ENCODE peak calls at places on chromosomes 4 and X, in six cellular contexts. Q is esophagus squamous epithelium, B is heart left ventricle, C is pancreas, M is GM12864, W is HFF-Myc. I is an unnamed sample.

GRCh38 chr4:99483636-99484035 is 27.2 kb upstream of the C4orf17 start:
- DNase-seq in M (no peak), C (no peak), W (no peak), Q (no peak), B (no peak), I (no peak)

GRCh38 chr4:25827897-25828296 is 34.9 kb downstream of the SEL1L3 start:
- DNase-seq in Q (no peak), W (no peak), M (no peak), B (no peak), C (no peak), I (no peak)

GRCh38 chrX:21638311-21638710 is 19.8 kb downstream of the KLHL34 start:
- DNase-seq in Q (no peak), C (no peak), B (no peak), W (no peak), M (no peak), I (no peak)

GRCh38 chr4:42655248-42655647 is 1.7 kb downstream of the ATP8A1 start:
- DNase-seq in C (no peak), M (no peak), Q (no peak), W (no peak), B (no peak), I (no peak)

GRCh38 chr4:8555716-8556115 is 24.5 kb upstream of the GPR78 start:
- DNase-seq in Q (no peak), B (no peak), C (no peak), W (no peak), M (no peak), I (no peak)

GRCh38 chrX:114465689-114466088 is 118.2 kb upstream of the HTR2C start:
- DNase-seq in C (no peak), B (no peak), Q (no peak), M (no peak), W (no peak), I (no peak)

GRCh38 chrX:130523460-130524394 is 121.9 kb downstream of the RBMX2 start:
- DNase-seq in M (no peak), C (no peak), B (peak; percentile 36), W (no peak), Q (no peak), I (no peak)

GRCh38 chrX:135572436-135572835 is 52.0 kb downstream of the INTS6L start:
- DNase-seq in W (no peak), B (no peak), C (no peak), M (no peak), Q (no peak), I (no peak)

GRCh38 chr4:55071951-55072350 is 53.4 kb downstream of the KDR start:
- DNase-seq in W (no peak), Q (no peak), M (no peak), B (no peak), C (no peak), I (no peak)

GRCh38 chrX:127726227-127726626 is 326.0 kb downstream of the ACTRT1 start:
- DNase-seq in W (no peak), B (no peak), C (no peak), Q (no peak), M (no peak), I (no peak)

GRCh38 chr4:91598696-91599095 is 705.1 kb upstream of the GRID2 start:
- DNase-seq in Q (no peak), M (no peak), C (no peak), B (no peak), W (no peak), I (no peak)

GRCh38 chr4:39976945-39977488 is 694 bp downstream of the PDS5A start:
- DNase-seq in C (peak; percentile 46), B (no peak), W (no peak), M (no peak), Q (no peak), I (peak; percentile 48)

GRCh38 chrX:131830400-131831184 is 192.5 kb upstream of the STK26 start:
- DNase-seq in B (peak; percentile 78), Q (no peak), C (peak; percentile 88), W (no peak), M (no peak), I (peak; percentile 21)

GRCh38 chr4:156970501-156971167 is 965 bp downstream of the PDGFC start:
- DNase-seq in Q (peak; percentile 1), B (peak; percentile 73), C (peak; percentile 59), W (no peak), M (no peak), I (no peak)

GRCh38 chr4:112531146-112531545 is 15.2 kb upstream of the NEUROG2 start:
- DNase-seq in M (no peak), C (no peak), B (no peak), Q (no peak), W (no peak), I (no peak)

GRCh38 chrX:63889001-63889400 is 104.0 kb upstream of the ARHGEF9 start:
- DNase-seq in M (no peak), Q (no peak), C (no peak), B (no peak), W (no peak), I (no peak)

GRCh38 chr4:147465461-147465860 is 15.4 kb upstream of the EDNRA start:
- DNase-seq in W (no peak), Q (no peak), M (no peak), C (no peak), B (no peak), I (no peak)

GRCh38 chr4:72568959-72569718 is at the start of gene ADAMTS3:
- DNase-seq in B (peak; percentile 49), W (no peak), Q (no peak), M (no peak), C (peak; percentile 32), I (peak; percentile 22)

GRCh38 chr4:41146716-41147506 is 67.4 kb downstream of the APBB2 start:
- DNase-seq in M (no peak), B (no peak), W (no peak), Q (no peak), C (no peak), I (no peak)

GRCh38 chr4:114077610-114078009 is 98.2 kb upstream of the ARSJ start:
- DNase-seq in M (no peak), B (no peak), C (no peak), Q (no peak), W (peak; percentile 58), I (no peak)

GRCh38 chr4:21192367-21192766 is 492.1 kb downstream of the PACRGL start:
- DNase-seq in B (no peak), Q (no peak), M (no peak), C (no peak), W (no peak), I (no peak)
- TF ChIP-seq CTCF in B (no peak), Q (no peak), M (no peak), C (no peak), W (no peak), I (no peak)

GRCh38 chrX:5341902-5342301 is 886.8 kb downstream of the NLGN4X start:
- DNase-seq in B (no peak), W (no peak), M (no peak), Q (no peak), C (no peak), I (no peak)

GRCh38 chrX:5337160-5337559 is 891.5 kb downstream of the NLGN4X start:
- DNase-seq in M (no peak), Q (no peak), B (no peak), W (no peak), C (no peak), I (no peak)
- TF ChIP-seq CTCF in M (no peak), Q (no peak), B (no peak), W (no peak), C (no peak), I (no peak)

GRCh38 chr4:15001825-15002658 is at the start of gene CPEB2:
- DNase-seq in M (peak; percentile 83), Q (peak; percentile 95), W (peak; percentile 52), B (peak; percentile 96), C (peak; percentile 94), I (peak; percentile 91)
- TF ChIP-seq CTCF in M (no peak), Q (peak; percentile 9), W (no peak), B (no peak), C (no peak), I (no peak)

GRCh38 chr4:117699595-117699994 is 334.7 kb upstream of the NDST3 start:
- DNase-seq in W (no peak), M (no peak), B (no peak), Q (no peak), C (no peak), I (no peak)

GRCh38 chr4:117702353-117702752 is 331.9 kb upstream of the NDST3 start:
- DNase-seq in Q (no peak), C (no peak), M (no peak), W (no peak), B (no peak), I (no peak)

GRCh38 chr4:117700111-117700892 is 334.0 kb upstream of the NDST3 start:
- DNase-seq in B (no peak), M (no peak), C (no peak), Q (no peak), W (no peak), I (no peak)
- TF ChIP-seq CTCF in B (no peak), M (peak; percentile 38), C (no peak), Q (no peak), W (no peak), I (peak; percentile 23)

GRCh38 chr4:38210396-38211114 is 250.4 kb downstream of the PTTG2 start:
- DNase-seq in B (no peak), W (no peak), Q (no peak), C (no peak), M (no peak), I (no peak)
- TF ChIP-seq CTCF in B (no peak), W (no peak), Q (no peak), C (no peak), M (no peak), I (no peak)

GRCh38 chrX:132940727-132941162 is 17.7 kb downstream of the HS6ST2 start:
- DNase-seq in Q (no peak), W (no peak), M (no peak), B (no peak), C (no peak), I (no peak)
- TF ChIP-seq CTCF in Q (no peak), W (no peak), M (no peak), B (no peak), C (no peak), I (no peak)

GRCh38 chr4:6087669-6088068 is 69.4 kb upstream of the C4orf50 start:
- DNase-seq in M (no peak), B (peak; percentile 44), W (no peak), C (peak; percentile 22), Q (no peak), I (no peak)
- TF ChIP-seq CTCF in M (peak; percentile 43), B (peak; percentile 24), W (peak; percentile 47), C (peak; percentile 13), Q (peak; percentile 63), I (peak; percentile 13)

GRCh38 chrX:29617276-29617675 is 598.1 kb upstream of the MAGEB2 start:
- DNase-seq in W (no peak), C (no peak), Q (no peak), B (no peak), M (no peak), I (no peak)

DNA sequence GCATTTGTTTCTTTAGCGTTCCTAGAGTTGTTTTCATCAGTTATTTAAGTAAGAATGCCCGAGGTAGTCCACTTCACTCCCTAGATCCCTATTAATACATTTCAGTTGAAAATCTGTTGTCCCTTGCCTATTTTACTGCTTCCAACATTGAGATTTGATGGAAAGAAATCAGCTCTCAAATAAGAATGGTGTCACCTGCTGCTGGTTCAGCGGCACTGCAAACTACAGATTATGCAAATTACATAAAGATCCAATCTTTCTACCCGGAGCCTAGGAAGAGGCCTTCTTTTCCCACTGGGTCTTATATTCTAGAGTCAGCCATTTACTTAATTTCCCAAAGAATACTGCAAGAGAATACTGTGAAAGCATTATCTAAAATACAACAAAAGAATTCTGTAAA is 597.6 kb upstream of the MAGEB2 start:
- DNase-seq in Q (no peak), M (no peak), C (no peak), W (no peak), B (no peak), I (no peak)
- TF ChIP-seq CTCF in Q (no peak), M (peak; percentile 29), C (no peak), W (no peak), B (no peak), I (peak; percentile 13)

GRCh38 chrX:7706032-7706431 is 136.9 kb upstream of the VCX start:
- DNase-seq in W (no peak), Q (no peak), B (no peak), M (no peak), C (no peak), I (no peak)
- TF ChIP-seq CTCF in W (no peak), Q (no peak), B (peak; percentile 11), M (no peak), C (no peak), I (no peak)

I was measured in GM10248.